ENCODE peak calls at places on chromosome 16, in eight cellular contexts. One of them, this sample, is unnamed.

GRCh38 chr16:4646773-4647660 is 22.4 kb downstream of the MGRN1 start:
- DNase-seq in uterus: no peak
- DNase-seq in OCI-LY7: no peak
- DNase-seq in NB4: no peak
- DNase-seq in AG04450: no peak
- DNase-seq in upper lobe of right lung: no peak
- DNase-seq in thyroid gland: no peak
- DNase-seq in epithelial cell of esophagus: no peak
- DNase-seq in this sample: no peak

GRCh38 chr16:57600048-57600835 is 28.2 kb upstream of the ADGRG1 start:
- DNase-seq in AG04450: no peak
- DNase-seq in epithelial cell of esophagus: peak; percentile 72
- DNase-seq in thyroid gland: peak; percentile 76
- DNase-seq in upper lobe of right lung: peak; percentile 84
- DNase-seq in NB4: peak; percentile 56
- DNase-seq in uterus: no peak
- DNase-seq in OCI-LY7: peak; percentile 47
- DNase-seq in this sample: peak; percentile 82

GRCh38 chr16:7324306-7324705 is 8.3 kb upstream of the RBFOX1 start:
- DNase-seq in uterus: no peak
- DNase-seq in NB4: no peak
- DNase-seq in epithelial cell of esophagus: no peak
- DNase-seq in upper lobe of right lung: no peak
- DNase-seq in OCI-LY7: no peak
- DNase-seq in thyroid gland: no peak
- DNase-seq in AG04450: no peak
- DNase-seq in this sample: no peak

GRCh38 chr16:20898938-20899502 is 1.1 kb downstream of the DCUN1D3 start:
- DNase-seq in uterus: no peak
- DNase-seq in AG04450: peak; percentile 59
- DNase-seq in thyroid gland: no peak
- DNase-seq in OCI-LY7: no peak
- DNase-seq in upper lobe of right lung: no peak
- DNase-seq in epithelial cell of esophagus: peak; percentile 39
- DNase-seq in NB4: no peak
- DNase-seq in this sample: no peak

GRCh38 chr16:81866820-81867440 is 87.8 kb downstream of the PLCG2 start:
- DNase-seq in thyroid gland: peak; percentile 23
- DNase-seq in OCI-LY7: no peak
- DNase-seq in AG04450: no peak
- DNase-seq in upper lobe of right lung: peak; percentile 79
- DNase-seq in NB4: no peak
- DNase-seq in uterus: no peak
- DNase-seq in epithelial cell of esophagus: no peak
- DNase-seq in this sample: peak; percentile 31

GRCh38 chr16:2468725-2469398 is 2.2 kb upstream of the NTN3 start:
- DNase-seq in thyroid gland: peak; percentile 29
- DNase-seq in epithelial cell of esophagus: no peak
- DNase-seq in OCI-LY7: peak; percentile 99
- DNase-seq in uterus: no peak
- DNase-seq in AG04450: no peak
- DNase-seq in NB4: peak; percentile 97
- DNase-seq in upper lobe of right lung: no peak
- DNase-seq in this sample: peak; percentile 69

GRCh38 chr16:66953462-66954096 is 7.5 kb upstream of the CES3 start:
- DNase-seq in upper lobe of right lung: no peak
- DNase-seq in NB4: no peak
- DNase-seq in AG04450: no peak
- DNase-seq in uterus: no peak
- DNase-seq in OCI-LY7: no peak
- DNase-seq in thyroid gland: no peak
- DNase-seq in epithelial cell of esophagus: peak; percentile 88
- DNase-seq in this sample: no peak

GRCh38 chr16:82350560-82350959 is 180.5 kb upstream of the MPHOSPH6 start:
- DNase-seq in AG04450: no peak
- DNase-seq in thyroid gland: no peak
- DNase-seq in upper lobe of right lung: no peak
- DNase-seq in uterus: no peak
- DNase-seq in NB4: no peak
- DNase-seq in epithelial cell of esophagus: no peak
- DNase-seq in OCI-LY7: no peak
- DNase-seq in this sample: no peak

GRCh38 chr16:49461517-49461951 is 87.9 kb downstream of the C16orf78 start:
- DNase-seq in uterus: no peak
- DNase-seq in upper lobe of right lung: no peak
- DNase-seq in epithelial cell of esophagus: no peak
- DNase-seq in thyroid gland: no peak
- DNase-seq in AG04450: no peak
- DNase-seq in NB4: no peak
- DNase-seq in OCI-LY7: no peak
- DNase-seq in this sample: no peak

GRCh38 chr16:89550421-89550988 is 10.0 kb upstream of the RPL13 start:
- DNase-seq in NB4: no peak
- DNase-seq in OCI-LY7: no peak
- DNase-seq in epithelial cell of esophagus: no peak
- DNase-seq in thyroid gland: no peak
- DNase-seq in uterus: no peak
- DNase-seq in upper lobe of right lung: no peak
- DNase-seq in AG04450: no peak
- DNase-seq in this sample: no peak

GRCh38 chr16:89958068-89958467 is 9.5 kb downstream of the DEF8 start:
- DNase-seq in uterus: no peak
- DNase-seq in upper lobe of right lung: peak; percentile 79
- DNase-seq in AG04450: no peak
- DNase-seq in OCI-LY7: peak; percentile 64
- DNase-seq in NB4: peak; percentile 80
- DNase-seq in thyroid gland: peak; percentile 30
- DNase-seq in epithelial cell of esophagus: peak; percentile 17
- DNase-seq in this sample: peak; percentile 38

GRCh38 chr16:62664566-62664965 is 628.3 kb upstream of the CDH8 start:
- DNase-seq in AG04450: no peak
- DNase-seq in thyroid gland: no peak
- DNase-seq in upper lobe of right lung: no peak
- DNase-seq in NB4: no peak
- DNase-seq in uterus: no peak
- DNase-seq in OCI-LY7: no peak
- DNase-seq in epithelial cell of esophagus: no peak
- DNase-seq in this sample: no peak

GRCh38 chr16:26374279-26374925 is 682.6 kb downstream of the HS3ST4 start:
- DNase-seq in OCI-LY7: no peak
- DNase-seq in epithelial cell of esophagus: no peak
- DNase-seq in AG04450: no peak
- DNase-seq in thyroid gland: no peak
- DNase-seq in upper lobe of right lung: no peak
- DNase-seq in uterus: no peak
- DNase-seq in NB4: no peak
- DNase-seq in this sample: no peak

GRCh38 chr16:77739493-77739892 is 17.2 kb downstream of the NUDT7 start:
- DNase-seq in AG04450: no peak
- DNase-seq in NB4: no peak
- DNase-seq in uterus: no peak
- DNase-seq in OCI-LY7: no peak
- DNase-seq in epithelial cell of esophagus: peak; percentile 55
- DNase-seq in thyroid gland: no peak
- DNase-seq in upper lobe of right lung: no peak
- DNase-seq in this sample: no peak

GRCh38 chr16:49491736-49492089 is 118.1 kb downstream of the C16orf78 start:
- DNase-seq in AG04450: no peak
- DNase-seq in uterus: peak; percentile 34
- DNase-seq in thyroid gland: peak; percentile 84
- DNase-seq in epithelial cell of esophagus: no peak
- DNase-seq in OCI-LY7: no peak
- DNase-seq in NB4: no peak
- DNase-seq in upper lobe of right lung: peak; percentile 56
- DNase-seq in this sample: no peak

GRCh38 chr16:25721439-25721838 is 29.7 kb downstream of the HS3ST4 start:
- DNase-seq in AG04450: no peak
- DNase-seq in NB4: no peak
- DNase-seq in thyroid gland: no peak
- DNase-seq in epithelial cell of esophagus: no peak
- DNase-seq in upper lobe of right lung: no peak
- DNase-seq in uterus: no peak
- DNase-seq in OCI-LY7: no peak
- DNase-seq in this sample: no peak

GRCh38 chr16:79381552-79382042 is 218.9 kb downstream of the MAF start:
- DNase-seq in epithelial cell of esophagus: no peak
- DNase-seq in NB4: no peak
- DNase-seq in thyroid gland: no peak
- DNase-seq in AG04450: no peak
- DNase-seq in OCI-LY7: no peak
- DNase-seq in upper lobe of right lung: no peak
- DNase-seq in uterus: no peak
- DNase-seq in this sample: no peak

GRCh38 chr16:15811778-15812750 is 44.8 kb downstream of the MYH11 start:
- DNase-seq in OCI-LY7: no peak
- DNase-seq in uterus: no peak
- DNase-seq in thyroid gland: no peak
- DNase-seq in epithelial cell of esophagus: peak; percentile 53
- DNase-seq in AG04450: peak; percentile 77
- DNase-seq in upper lobe of right lung: no peak
- DNase-seq in NB4: peak; percentile 89
- DNase-seq in this sample: no peak

GRCh38 chr16:53743149-53743566 is 39.2 kb downstream of the FTO start:
- DNase-seq in thyroid gland: peak; percentile 17
- DNase-seq in upper lobe of right lung: no peak
- DNase-seq in uterus: no peak
- DNase-seq in NB4: peak; percentile 71
- DNase-seq in epithelial cell of esophagus: peak; percentile 62
- DNase-seq in OCI-LY7: peak; percentile 34
- DNase-seq in AG04450: no peak
- DNase-seq in this sample: peak; percentile 28

GRCh38 chr16:27189335-27189972 is 13.9 kb upstream of the KDM8 start:
- DNase-seq in NB4: no peak
- DNase-seq in thyroid gland: no peak
- DNase-seq in upper lobe of right lung: no peak
- DNase-seq in OCI-LY7: no peak
- DNase-seq in epithelial cell of esophagus: no peak
- DNase-seq in uterus: no peak
- DNase-seq in AG04450: no peak
- DNase-seq in this sample: no peak

GRCh38 chr16:86107190-86107589 is 208.2 kb downstream of the IRF8 start:
- DNase-seq in OCI-LY7: no peak
- DNase-seq in upper lobe of right lung: no peak
- DNase-seq in AG04450: no peak
- DNase-seq in thyroid gland: no peak
- DNase-seq in NB4: no peak
- DNase-seq in uterus: no peak
- DNase-seq in epithelial cell of esophagus: no peak
- DNase-seq in this sample: no peak

DNA sequence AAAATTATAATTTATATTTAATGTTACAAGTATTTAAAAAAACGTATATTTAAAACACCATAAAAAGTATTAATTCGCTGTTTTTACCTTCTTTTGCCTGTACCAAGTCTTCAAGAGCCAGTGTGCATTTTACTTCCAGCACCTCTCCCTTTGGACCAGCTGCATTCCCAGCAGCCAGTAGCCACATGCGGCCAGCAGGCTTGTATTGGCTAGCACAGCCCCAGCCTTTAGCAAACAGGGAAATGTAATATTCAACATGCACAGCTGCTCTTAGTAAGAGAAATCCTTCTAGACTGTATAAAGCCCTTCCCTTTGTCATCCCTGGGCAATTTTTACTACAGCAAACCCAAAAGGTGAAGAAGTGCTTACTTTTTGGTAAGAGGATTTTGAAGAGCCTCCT is 6.6 kb downstream of the DHODH start:
- DNase-seq in upper lobe of right lung: no peak
- DNase-seq in thyroid gland: no peak
- DNase-seq in uterus: no peak
- DNase-seq in epithelial cell of esophagus: no peak
- DNase-seq in OCI-LY7: no peak
- DNase-seq in AG04450: no peak
- DNase-seq in NB4: no peak
- DNase-seq in this sample: no peak
- H3K4me3 ChIP-seq in upper lobe of right lung: no peak overlapping the region
- H3K4me3 ChIP-seq in thyroid gland: no peak overlapping the region
- H3K4me3 ChIP-seq in uterus: no peak overlapping the region
- H3K4me3 ChIP-seq in epithelial cell of esophagus: no peak overlapping the region
- H3K4me3 ChIP-seq in OCI-LY7: no peak overlapping the region
- H3K4me3 ChIP-seq in AG04450: no peak overlapping the region
- H3K4me3 ChIP-seq in NB4: no peak overlapping the region
- H3K4me3 ChIP-seq in this sample: no peak overlapping the region

GRCh38 chr16:3625911-3626732 is 14.7 kb upstream of the SLX4 start:
- DNase-seq in OCI-LY7: peak; percentile 79
- DNase-seq in uterus: no peak
- DNase-seq in upper lobe of right lung: no peak
- DNase-seq in AG04450: no peak
- DNase-seq in NB4: peak; percentile 76
- DNase-seq in thyroid gland: no peak
- DNase-seq in epithelial cell of esophagus: no peak
- DNase-seq in this sample: peak; percentile 70
- TF ChIP-seq CTCF in OCI-LY7: peak; percentile 77
- TF ChIP-seq CTCF in uterus: no peak
- TF ChIP-seq CTCF in upper lobe of right lung: no peak
- TF ChIP-seq CTCF in AG04450: no peak
- TF ChIP-seq CTCF in NB4: peak; percentile 7
- TF ChIP-seq CTCF in thyroid gland: no peak
- TF ChIP-seq CTCF in epithelial cell of esophagus: no peak
- TF ChIP-seq CTCF in this sample: no peak

GRCh38 chr16:23185661-23186060 is 3.1 kb downstream of the SCNN1G start:
- DNase-seq in uterus: no peak
- DNase-seq in thyroid gland: no peak
- DNase-seq in OCI-LY7: no peak
- DNase-seq in upper lobe of right lung: no peak
- DNase-seq in epithelial cell of esophagus: no peak
- DNase-seq in NB4: no peak
- DNase-seq in AG04450: no peak
- DNase-seq in this sample: no peak

GRCh38 chr16:23182206-23182674 is 305 bp upstream of the SCNN1G start:
- DNase-seq in upper lobe of right lung: peak; percentile 93
- DNase-seq in thyroid gland: peak; percentile 89
- DNase-seq in OCI-LY7: peak; percentile 81
- DNase-seq in AG04450: peak; percentile 4
- DNase-seq in uterus: peak; percentile 52
- DNase-seq in epithelial cell of esophagus: peak; percentile 90
- DNase-seq in NB4: peak; percentile 77
- DNase-seq in this sample: peak; percentile 87

GRCh38 chr16:23181506-23181905 is 1.0 kb upstream of the SCNN1G start:
- DNase-seq in NB4: no peak
- DNase-seq in uterus: no peak
- DNase-seq in thyroid gland: no peak
- DNase-seq in upper lobe of right lung: no peak
- DNase-seq in OCI-LY7: no peak
- DNase-seq in epithelial cell of esophagus: no peak
- DNase-seq in AG04450: no peak
- DNase-seq in this sample: no peak

GRCh38 chr16:23183486-23183862 is 929 bp downstream of the SCNN1G start:
- DNase-seq in AG04450: no peak
- DNase-seq in epithelial cell of esophagus: no peak
- DNase-seq in NB4: no peak
- DNase-seq in upper lobe of right lung: no peak
- DNase-seq in OCI-LY7: no peak
- DNase-seq in thyroid gland: no peak
- DNase-seq in uterus: no peak
- DNase-seq in this sample: no peak

GRCh38 chr16:23182675-23183485 is at the start of gene SCNN1G:
- DNase-seq in NB4: peak; percentile 4
- DNase-seq in uterus: peak; percentile 12
- DNase-seq in upper lobe of right lung: peak; percentile 82
- DNase-seq in AG04450: no peak
- DNase-seq in thyroid gland: peak; percentile 88
- DNase-seq in OCI-LY7: no peak
- DNase-seq in epithelial cell of esophagus: no peak
- DNase-seq in this sample: peak; percentile 16
- H3K4me3 ChIP-seq in NB4: no peak within 1 kb of the TSS
- H3K4me3 ChIP-seq in uterus: peak within 1 kb of the TSS; percentile 34
- H3K4me3 ChIP-seq in upper lobe of right lung: peak within 1 kb of the TSS; percentile 57
- H3K4me3 ChIP-seq in AG04450: peak within 1 kb of the TSS; percentile 17
- H3K4me3 ChIP-seq in thyroid gland: peak within 1 kb of the TSS; percentile 50
- H3K4me3 ChIP-seq in OCI-LY7: no peak within 1 kb of the TSS
- H3K4me3 ChIP-seq in epithelial cell of esophagus: peak within 1 kb of the TSS; percentile 49
- H3K4me3 ChIP-seq in this sample: peak within 1 kb of the TSS; percentile 20

GRCh38 chr16:23505942-23506605 is 4.2 kb downstream of the GGA2 start:
- DNase-seq in uterus: no peak
- DNase-seq in thyroid gland: no peak
- DNase-seq in NB4: peak; percentile 30
- DNase-seq in AG04450: no peak
- DNase-seq in upper lobe of right lung: no peak
- DNase-seq in OCI-LY7: peak; percentile 53
- DNase-seq in epithelial cell of esophagus: no peak
- DNase-seq in this sample: peak; percentile 42
- TF ChIP-seq CTCF in uterus: no peak
- TF ChIP-seq CTCF in thyroid gland: no peak
- TF ChIP-seq CTCF in NB4: no peak
- TF ChIP-seq CTCF in AG04450: no peak
- TF ChIP-seq CTCF in upper lobe of right lung: no peak
- TF ChIP-seq CTCF in OCI-LY7: peak; percentile 65
- TF ChIP-seq CTCF in epithelial cell of esophagus: no peak
- TF ChIP-seq CTCF in this sample: no peak

This sample was measured in GM12865.